ENCODE peak calls at places on chromosomes 1 and 21, in four cellular contexts. M is mesothelial cell of epicardium, W is RWPE1, V is brain microvascular endothelial cell. Z is an unnamed sample.

GRCh38 chr1:206967096-206967851 is 3.0 kb downstream of the FCAMR start:
- DNase-seq in M (no peak), W (no peak), V (no peak), Z (no peak)

GRCh38 chr1:109776206-109776835 is 12.6 kb upstream of the EPS8L3 start:
- DNase-seq in W (no peak), M (no peak), V (no peak), Z (no peak)

GRCh38 chr1:227941509-227942020 is 6.2 kb downstream of the WNT9A start:
- DNase-seq in W (no peak), M (peak), V (no peak), Z (no peak)

GRCh38 chr1:12078938-12079861 is 16.1 kb downstream of the TNFRSF8 start:
- DNase-seq in M (peak), V (peak), W (peak), Z (peak)

GRCh38 chr21:41705546-41706262 is 61.1 kb downstream of the RIPK4 start:
- DNase-seq in W (no peak), V (no peak), M (no peak), Z (no peak)

GRCh38 chr1:109824349-109825115 is 60.8 kb upstream of the EPS8L3 start:
- DNase-seq in W (no peak), M (no peak), V (no peak), Z (no peak)

GRCh38 chr1:201739492-201740085 is 89.4 kb upstream of the IPO9 start:
- DNase-seq in V (no peak), W (peak), M (peak), Z (no peak)

GRCh38 chr1:6923955-6924890 is 139.0 kb downstream of the CAMTA1 start:
- DNase-seq in V (no peak), M (no peak), W (no peak), Z (no peak)

GRCh38 chr1:247421074-247421473 is 5.1 kb downstream of the NLRP3 start:
- DNase-seq in V (no peak), W (no peak), M (no peak), Z (no peak)

GRCh38 chr1:92168657-92169056 is 49.1 kb upstream of the C1orf146 start:
- DNase-seq in V (no peak), M (no peak), W (no peak), Z (no peak)

GRCh38 chr1:167401260-167401873 is 117.0 kb downstream of the CD247 start:
- DNase-seq in V (peak), W (peak), M (no peak), Z (peak)

GRCh38 chr1:97680460-97680859 is 240.4 kb downstream of the DPYD start:
- DNase-seq in V (no peak), W (no peak), M (no peak), Z (no peak)

GRCh38 chr1:97999320-97999719 is 78.5 kb upstream of the DPYD start:
- DNase-seq in M (no peak), W (no peak), V (peak), Z (peak)

GRCh38 chr1:96159379-96159778 is 562.2 kb upstream of the PTBP2 start:
- DNase-seq in V (no peak), M (no peak), W (no peak), Z (no peak)

GRCh38 chr1:39116868-39117728 is 87.4 kb upstream of the MACF1 start:
- DNase-seq in V (peak), W (no peak), M (no peak), Z (no peak)

GRCh38 chr1:76330993-76331603 is 256.6 kb downstream of the ST6GALNAC3 start:
- DNase-seq in M (no peak), W (peak), V (peak), Z (peak)

GRCh38 chr1:241181471-241181870 is 175.5 kb downstream of the RGS7 start:
- DNase-seq in V (no peak), W (no peak), M (no peak), Z (no peak)

GRCh38 chr1:181142096-181143043 is 53.9 kb downstream of the IER5 start:
- DNase-seq in V (peak), M (peak), W (peak), Z (peak)

GRCh38 chr1:233368106-233368783 is 40.7 kb downstream of the MAP3K21 start:
- DNase-seq in V (no peak), W (no peak), M (no peak), Z (no peak)

GRCh38 chr1:2983706-2984398 is 37.4 kb upstream of the ACTRT2 start:
- DNase-seq in V (no peak), W (no peak), M (no peak), Z (no peak)

GRCh38 chr1:18662286-18662639 is 31.6 kb downstream of the PAX7 start:
- DNase-seq in W (no peak), V (no peak), M (no peak), Z (no peak)

GRCh38 chr1:24996983-24997893 is 67.2 kb upstream of the RUNX3 start:
- DNase-seq in M (no peak), V (no peak), W (no peak), Z (no peak)

GRCh38 chr1:218592688-218593087 is 247.6 kb downstream of the TGFB2 start:
- DNase-seq in M (no peak), W (no peak), V (peak), Z (no peak)

GRCh38 chr1:171251042-171251740 is 2.9 kb downstream of the FMO1 start:
- DNase-seq in V (peak), W (peak), M (no peak), Z (no peak)

GRCh38 chr1:11753555-11754208 is 8.3 kb upstream of the C1orf167 start:
- DNase-seq in V (peak), W (no peak), M (no peak), Z (peak)

GRCh38 chr1:22889213-22889827 is 83.3 kb downstream of the LACTBL1 start:
- DNase-seq in W (peak), M (no peak), V (peak), Z (peak)

GRCh38 chr1:59994302-59995198 is 68.0 kb upstream of the CYP2J2 start:
- DNase-seq in M (no peak), W (no peak), V (peak), Z (peak)

GRCh38 chr1:39105061-39105840 is 79.1 kb downstream of the NDUFS5 start:
- DNase-seq in V (no peak), W (peak), M (peak), Z (no peak)

DNA sequence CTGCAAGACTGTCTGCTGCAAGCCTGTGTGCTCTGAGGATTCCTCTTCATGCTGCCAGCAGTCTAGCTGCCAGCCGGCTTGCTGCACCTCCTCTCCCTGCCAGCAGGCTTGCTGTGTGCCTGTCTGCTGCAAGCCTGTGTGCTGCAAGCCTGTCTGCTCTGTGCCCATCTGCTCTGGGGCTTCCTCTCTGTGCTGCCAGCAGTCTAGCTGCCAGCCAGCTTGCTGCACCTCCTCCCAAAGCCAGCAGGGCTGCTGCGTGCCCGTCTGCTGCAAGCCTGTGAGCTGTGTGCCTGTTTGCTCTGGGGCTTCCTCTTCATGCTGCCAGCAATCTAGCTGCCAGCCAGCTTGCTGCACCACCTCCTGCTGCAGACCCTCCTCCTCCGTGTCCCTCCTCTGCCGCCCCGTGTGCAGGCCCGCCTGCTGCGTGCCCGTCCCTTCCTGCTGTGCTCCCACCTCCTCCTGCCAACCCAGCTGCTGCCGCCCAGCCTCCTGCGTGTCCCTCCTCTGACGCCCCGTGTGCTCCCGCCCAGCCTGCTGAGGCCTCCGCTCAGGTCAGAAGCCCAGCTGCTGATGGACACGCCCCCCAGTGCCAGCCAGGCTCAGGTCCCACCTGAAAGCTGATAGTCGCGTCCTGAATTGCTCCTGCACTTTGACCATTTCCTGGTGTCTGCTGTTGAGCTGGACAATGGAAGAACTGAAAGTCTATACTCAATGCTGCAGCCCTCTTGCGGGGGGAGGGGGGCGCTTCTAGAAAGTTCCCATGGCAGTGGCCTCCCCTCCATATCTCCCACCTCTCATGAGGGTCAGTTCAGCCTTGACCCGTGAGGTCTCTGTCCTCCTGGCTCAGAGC is 1.2 kb downstream of the KRTAP10-4 start:
- DNase-seq in V (no peak), W (no peak), M (no peak), Z (no peak)
- TF ChIP-seq CTCF in V (no peak), W (no peak), M (no peak), Z (no peak)

GRCh38 chr1:77639056-77639455 is 43.4 kb downstream of the ZZZ3 start:
- DNase-seq in W (peak), M (no peak), V (no peak), Z (no peak)
- TF ChIP-seq CTCF in W (no peak), M (no peak), V (peak), Z (no peak)

DNA sequence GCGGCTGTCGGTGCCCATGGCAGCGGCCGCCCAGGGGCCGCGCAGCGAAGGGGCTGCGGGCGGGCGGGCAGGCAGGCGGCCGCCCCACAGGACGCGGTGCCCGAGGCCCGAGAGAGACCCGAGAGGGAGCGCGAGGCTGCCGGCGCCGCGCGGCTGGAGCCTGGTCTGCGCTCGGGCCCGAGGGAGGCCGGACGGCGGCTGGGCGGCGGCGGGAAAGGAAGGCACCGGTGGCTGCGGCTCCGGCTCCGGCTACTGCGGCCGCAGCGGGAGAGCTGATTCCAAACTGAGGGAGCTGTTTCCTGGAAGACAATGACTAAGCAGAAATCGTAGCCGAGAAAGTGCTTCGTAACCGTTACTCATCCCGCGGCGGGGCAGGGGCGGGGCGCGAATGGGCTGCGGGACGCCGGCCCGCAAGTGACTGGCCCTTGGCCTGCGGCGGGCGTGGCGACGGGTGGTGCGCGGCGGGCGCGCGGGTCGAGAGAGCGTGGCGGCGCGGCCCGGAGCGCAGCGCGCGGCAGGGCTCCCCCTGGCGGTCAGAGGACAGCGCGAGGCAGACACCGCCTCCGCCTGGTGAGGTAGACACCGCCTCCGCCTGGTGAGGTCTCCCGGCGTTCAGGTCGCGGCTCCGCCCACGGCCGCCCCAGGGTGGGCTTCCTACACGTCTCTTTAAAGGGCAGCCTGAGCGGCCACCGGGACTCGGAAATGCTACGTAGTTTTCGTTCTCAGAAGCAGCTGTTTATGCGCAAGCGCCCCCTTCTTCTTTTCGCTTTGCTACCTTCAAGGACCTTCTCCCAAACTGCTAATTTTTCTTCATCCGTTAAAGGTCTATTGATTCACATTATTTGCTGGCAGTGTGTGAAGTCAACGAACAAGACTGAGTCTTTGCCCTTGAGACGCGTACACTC is at the start of gene GCLM:
- DNase-seq in M (peak), V (peak), W (peak), Z (peak)
- TF ChIP-seq CTCF in M (peak), V (peak), W (peak), Z (peak)

DNA sequence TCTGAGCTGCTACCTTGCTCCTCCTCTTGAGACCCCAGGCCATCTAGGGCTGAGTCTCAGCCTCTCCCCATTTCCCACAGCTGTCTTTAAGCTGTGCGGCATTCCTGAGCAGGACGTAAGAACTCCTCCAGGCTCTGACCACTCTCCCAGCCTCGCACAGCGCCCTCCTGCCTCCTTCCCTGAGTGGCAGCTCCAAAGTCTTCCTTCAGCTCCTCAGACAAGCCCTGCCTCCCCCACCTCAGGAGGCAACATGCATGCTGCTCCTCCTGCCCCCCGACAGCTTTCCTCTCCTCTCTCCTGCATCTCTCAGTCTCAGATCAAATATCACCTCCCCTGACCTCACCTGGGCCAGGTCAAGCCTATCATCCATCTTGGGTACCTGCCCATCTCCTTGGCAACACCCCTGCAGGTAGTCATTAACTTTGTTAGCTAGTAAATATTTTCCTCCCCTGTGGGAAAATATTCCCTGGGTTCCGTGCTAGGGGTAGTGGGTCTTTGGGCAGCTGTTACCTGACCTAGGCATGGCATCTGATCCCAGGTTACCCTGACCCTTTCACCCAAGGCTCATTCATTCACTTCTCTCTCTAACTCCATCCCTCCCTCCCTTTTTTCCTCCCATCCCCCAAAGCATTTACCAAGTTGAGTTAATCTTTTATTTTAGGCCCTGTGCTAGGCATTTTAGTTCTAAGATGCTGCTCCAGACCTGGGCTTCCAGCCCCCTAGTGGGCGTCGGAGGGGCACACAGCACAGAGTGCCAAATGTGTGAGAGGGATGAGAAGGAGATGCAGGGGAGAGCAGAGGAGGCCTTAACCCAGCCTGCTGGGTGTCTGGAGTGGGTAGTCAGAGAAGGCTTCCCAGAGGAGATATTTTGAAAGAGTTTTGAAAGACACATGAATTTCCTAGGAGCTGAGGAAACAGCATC is 419.9 kb downstream of the PTPRU start:
- DNase-seq in M (peak), W (no peak), V (no peak), Z (no peak)
- TF ChIP-seq CTCF in M (peak), W (no peak), V (peak), Z (peak)

Z was measured in astrocyte of the cerebellum.